ENCODE peak calls at places on chromosomes 1 and 21, in six cellular contexts. J is heart right ventricle, L is AG10803, B is B cell, O is AG09319, A is fibroblast of mammary gland. Y is an unnamed sample.

GRCh38 chr1:51726544-51727225 is 109.8 kb downstream of the OSBPL9 start:
- DNase-seq in J (no peak), L (no peak), B (no peak), O (no peak), A (no peak), Y (peak)

GRCh38 chr1:223742861-223743517 is 30.6 kb downstream of the CAPN2 start:
- DNase-seq in J (no peak), L (no peak), B (no peak), O (no peak), A (peak), Y (no peak)

GRCh38 chr21:42149656-42150457 is 69.1 kb upstream of the ABCG1 start:
- DNase-seq in J (no peak), L (no peak), B (no peak), O (no peak), A (no peak), Y (no peak)

GRCh38 chr1:101237229-101237837 is 514 bp downstream of the S1PR1 start:
- DNase-seq in J (no peak), L (peak), B (no peak), O (peak), A (peak), Y (peak)

GRCh38 chr1:174990382-174990999 is 9.3 kb upstream of the CACYBP start:
- DNase-seq in J (no peak), L (peak), B (peak), O (no peak), A (peak), Y (peak)

GRCh38 chr1:42876009-42876408 is 29.6 kb downstream of the ZNF691 start:
- DNase-seq in J (no peak), L (no peak), B (no peak), O (no peak), A (no peak), Y (no peak)

GRCh38 chr1:156860639-156861423 is at the start of gene NTRK1:
- DNase-seq in J (peak), L (peak), B (peak), O (no peak), A (no peak), Y (peak)

GRCh38 chr1:92485374-92486250 is 1.1 kb downstream of the GFI1 start:
- DNase-seq in J (peak), L (no peak), B (peak), O (no peak), A (no peak), Y (peak)

GRCh38 chr1:22930235-22930912 is 42.3 kb downstream of the LACTBL1 start:
- DNase-seq in J (peak), L (peak), B (no peak), O (peak), A (peak), Y (peak)

GRCh38 chr1:38724160-38725131 is 135.1 kb downstream of the RRAGC start:
- DNase-seq in J (no peak), L (no peak), B (no peak), O (no peak), A (no peak), Y (no peak)

GRCh38 chr1:173222149-173223030 is 15.3 kb upstream of the TNFSF4 start:
- DNase-seq in J (no peak), L (no peak), B (no peak), O (no peak), A (no peak), Y (no peak)

GRCh38 chr1:85278853-85279314 is 2.5 kb upstream of the BCL10 start:
- DNase-seq in J (no peak), L (peak), B (no peak), O (peak), A (peak), Y (peak)

GRCh38 chr1:92443893-92444292 is 42.8 kb downstream of the GFI1 start:
- DNase-seq in J (no peak), L (no peak), B (no peak), O (no peak), A (no peak), Y (no peak)

GRCh38 chr1:20732588-20733360 is at the start of gene SH2D5:
- DNase-seq in J (no peak), L (peak), B (peak), O (peak), A (peak), Y (peak)
- TF ChIP-seq CTCF in J (no peak), L (peak), B (peak), O (peak), A (peak), Y (no peak)

DNA sequence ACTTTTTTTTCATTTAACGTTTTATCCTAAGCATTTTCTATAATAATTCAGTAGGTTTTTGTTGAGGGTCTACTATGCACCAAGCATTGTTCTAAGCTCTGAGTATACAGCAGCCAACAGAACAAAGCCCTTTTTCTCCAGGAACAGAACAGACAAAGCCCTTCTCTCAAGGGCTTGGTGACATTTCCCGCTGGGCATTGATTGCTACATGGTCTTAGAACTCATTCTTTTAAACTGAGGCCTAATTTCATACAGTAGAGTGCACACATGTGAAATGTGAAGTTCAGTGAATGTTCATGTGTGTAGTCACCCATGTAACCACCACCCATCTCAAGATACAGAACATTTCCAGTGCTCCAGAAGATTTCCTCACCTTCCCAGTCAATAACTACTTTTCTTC is 15.2 kb upstream of the PDIK1L start:
- DNase-seq in J (no peak), L (no peak), B (no peak), O (no peak), A (no peak), Y (no peak)
- TF ChIP-seq CTCF in J (no peak), L (no peak), B (no peak), O (no peak), A (no peak), Y (no peak)

GRCh38 chr1:161787355-161787754 is 21.2 kb downstream of the ATF6 start:
- DNase-seq in J (no peak), L (no peak), B (no peak), O (no peak), A (no peak), Y (no peak)
- TF ChIP-seq CTCF in J (no peak), L (no peak), B (no peak), O (no peak), A (no peak), Y (no peak)

GRCh38 chr1:246907472-246907871 is 24.3 kb downstream of the AHCTF1 start:
- DNase-seq in J (no peak), L (peak), B (no peak), O (peak), A (peak), Y (no peak)
- TF ChIP-seq CTCF in J (peak), L (peak), B (peak), O (peak), A (peak), Y (peak)

GRCh38 chr1:196723325-196724185 is 51.1 kb upstream of the CFHR3 start:
- DNase-seq in J (no peak), L (peak), B (no peak), O (peak), A (peak), Y (peak)
- TF ChIP-seq CTCF in J (no peak), L (peak), B (peak), O (peak), A (peak), Y (peak)

DNA sequence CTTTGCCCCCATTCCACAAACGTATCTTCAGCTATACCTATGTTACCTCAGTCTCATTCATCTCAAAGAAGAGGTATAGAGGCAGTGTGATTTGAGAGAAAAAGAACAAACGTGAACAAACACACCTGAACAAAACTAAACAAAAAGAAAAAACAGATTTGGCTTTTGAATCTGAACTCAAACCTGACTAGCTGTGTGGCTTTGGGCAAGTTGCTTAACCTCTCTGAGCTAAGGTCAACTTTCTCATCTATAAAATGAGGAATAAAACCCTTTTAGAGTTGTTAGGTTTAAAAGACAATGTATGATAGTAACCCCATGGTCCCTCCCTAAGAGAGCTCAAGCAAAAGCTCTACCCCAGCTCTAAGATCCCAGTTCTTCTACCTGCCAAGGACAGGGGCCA is 73.5 kb downstream of the ZNF648 start:
- DNase-seq in J (no peak), L (no peak), B (no peak), O (no peak), A (no peak), Y (no peak)
- TF ChIP-seq CTCF in J (no peak), L (no peak), B (no peak), O (no peak), A (no peak), Y (no peak)

DNA sequence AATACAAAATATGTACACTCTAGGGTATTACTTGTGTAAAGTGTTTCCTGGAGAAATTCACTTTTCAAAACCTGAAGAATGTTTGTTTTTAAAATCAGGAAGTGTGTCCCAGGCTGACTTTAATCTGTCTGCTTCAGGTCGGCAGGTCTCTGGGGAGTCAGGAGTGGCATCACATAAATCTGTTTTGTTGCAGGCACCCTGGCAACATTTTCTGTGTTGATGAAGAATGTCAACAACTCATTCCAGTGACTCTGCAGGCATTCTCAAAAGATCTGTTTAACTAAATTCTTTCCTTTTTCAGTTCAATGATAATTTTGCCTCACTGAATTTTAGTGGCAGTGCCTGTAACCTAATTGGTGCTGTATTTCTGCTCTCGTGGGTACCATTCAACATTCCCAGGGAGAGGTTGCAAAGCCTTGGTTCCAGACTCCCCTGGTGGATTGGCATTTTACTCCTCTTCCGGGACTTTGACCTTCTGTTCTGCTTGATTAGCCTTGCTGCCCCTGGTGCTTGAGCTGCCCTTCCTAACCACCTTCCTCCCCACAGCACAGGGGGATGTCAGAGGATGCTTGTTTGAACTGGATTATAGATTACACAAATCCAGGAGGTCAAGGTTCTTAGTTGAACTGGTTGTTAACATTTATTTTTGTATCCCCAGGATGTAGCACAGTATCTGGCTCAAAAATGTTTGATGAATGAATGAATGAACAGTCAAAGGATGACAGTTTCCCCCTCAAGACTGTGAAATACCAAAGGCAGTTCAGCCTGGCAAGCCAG is 55.4 kb upstream of the LPGAT1 start:
- DNase-seq in J (no peak), L (peak), B (no peak), O (no peak), A (no peak), Y (no peak)
- TF ChIP-seq CTCF in J (no peak), L (no peak), B (no peak), O (no peak), A (no peak), Y (no peak)

GRCh38 chr1:234520908-234521801 is 42.2 kb upstream of the TARBP1 start:
- DNase-seq in J (no peak), L (no peak), B (no peak), O (no peak), A (no peak), Y (no peak)
- TF ChIP-seq CTCF in J (no peak), L (no peak), B (no peak), O (no peak), A (no peak), Y (no peak)

GRCh38 chr1:202184750-202185460 is 8.7 kb upstream of the LGR6 start:
- DNase-seq in J (peak), L (peak), B (peak), O (peak), A (peak), Y (peak)
- TF ChIP-seq CTCF in J (peak), L (peak), B (peak), O (peak), A (peak), Y (peak)

Y was measured in GM13976.